ENCODE peak calls at places on chromosomes 7 and 10, in four cellular contexts. S, N, D and E are unnamed samples.
A peak's percentile ranks its signal among the peaks of the same experiment; 100 is the strongest.

GRCh38 chr7:88686468-88687229 is 72.9 kb upstream of the ZNF804B start:
- DNase-seq in D (no peak), N (no peak), S (no peak), E (no peak)

GRCh38 chr10:28253174-28253783 is 49.6 kb downstream of the MPP7 start:
- DNase-seq in N (no peak), S (no peak), D (no peak), E (no peak)

GRCh38 chr7:22445140-22445722 is 54.8 kb downstream of the STEAP1B start:
- DNase-seq in D (no peak), S (peak; percentile 8), N (peak; percentile 88), E (peak; percentile 84)

GRCh38 chr10:72056113-72056512 is 32.2 kb downstream of the SPOCK2 start:
- DNase-seq in D (no peak), S (no peak), N (no peak), E (no peak)

GRCh38 chr7:45290880-45291279 is 133.3 kb downstream of the RAMP3 start:
- DNase-seq in D (no peak), S (no peak), N (no peak), E (no peak)

GRCh38 chr7:150383710-150384397 is 4.7 kb downstream of the ZNF775 start:
- DNase-seq in D (no peak), S (no peak), N (no peak), E (peak; percentile 58)

GRCh38 chr7:158655931-158656441 is 48.6 kb downstream of the NCAPG2 start:
- DNase-seq in D (no peak), S (no peak), N (no peak), E (no peak)

GRCh38 chr7:26440993-26441636 is 149.5 kb downstream of the SNX10 start:
- DNase-seq in D (no peak), S (no peak), N (no peak), E (no peak)

GRCh38 chr7:74527842-74528241 is 74.1 kb downstream of the GTF2IRD1 start:
- DNase-seq in D (no peak), S (no peak), N (no peak), E (no peak)

GRCh38 chr7:2231992-2232765 is 566 bp downstream of the MAD1L1 start:
- DNase-seq in N (no peak), D (no peak), S (no peak), E (no peak)

GRCh38 chr10:110081914-110082313 is 74.1 kb downstream of the ADD3 start:
- DNase-seq in S (no peak), N (no peak), D (no peak), E (no peak)

GRCh38 chr10:118584181-118584954 is 11.1 kb downstream of the PRLHR start:
- DNase-seq in N (no peak), D (no peak), S (peak; percentile 70), E (no peak)

GRCh38 chr7:46145412-46145811 is 224.3 kb upstream of the IGFBP3 start:
- DNase-seq in N (no peak), D (no peak), S (peak; percentile 99), E (no peak)

GRCh38 chr7:3033581-3033980 is 10.1 kb downstream of the CARD11 start:
- DNase-seq in N (no peak), S (no peak), D (no peak), E (peak; percentile 51)

GRCh38 chr10:18140149-18140956 is at the start of gene CACNB2:
- DNase-seq in S (peak; percentile 51), D (no peak), N (no peak), E (peak; percentile 72)

GRCh38 chr10:132412316-132413192 is 15.6 kb downstream of the PWWP2B start:
- DNase-seq in N (no peak), D (no peak), S (no peak), E (peak; percentile 68)

GRCh38 chr7:66558201-66558641 is 70.5 kb upstream of the KCTD7 start:
- DNase-seq in N (no peak), D (no peak), S (no peak), E (no peak)

GRCh38 chr7:50863053-50863452 is 80.4 kb upstream of the GRB10 start:
- DNase-seq in N (no peak), S (no peak), D (no peak), E (no peak)

GRCh38 chr10:33273295-33274002 is 61.0 kb downstream of the NRP1 start:
- DNase-seq in N (peak; percentile 61), D (no peak), S (peak; percentile 96), E (peak; percentile 91)

GRCh38 chr7:148914208-148914777 is 30.2 kb upstream of the EZH2 start:
- DNase-seq in S (peak; percentile 85), D (no peak), N (no peak), E (no peak)

GRCh38 chr10:31836569-31837406 is 91.8 kb downstream of the ARHGAP12 start:
- DNase-seq in D (no peak), N (no peak), S (peak; percentile 48), E (no peak)

GRCh38 chr10:86960003-86960862 is 1.8 kb downstream of the SNCG start:
- DNase-seq in D (no peak), S (peak; percentile 65), N (no peak), E (no peak)

GRCh38 chr7:81753392-81753791 is 16.5 kb downstream of the HGF start:
- DNase-seq in D (no peak), N (no peak), S (no peak), E (no peak)
- H3K27ac ChIP-seq in D (no peak overlapping the region), N (no peak overlapping the region), S (no peak overlapping the region), E (no peak overlapping the region)

DNA sequence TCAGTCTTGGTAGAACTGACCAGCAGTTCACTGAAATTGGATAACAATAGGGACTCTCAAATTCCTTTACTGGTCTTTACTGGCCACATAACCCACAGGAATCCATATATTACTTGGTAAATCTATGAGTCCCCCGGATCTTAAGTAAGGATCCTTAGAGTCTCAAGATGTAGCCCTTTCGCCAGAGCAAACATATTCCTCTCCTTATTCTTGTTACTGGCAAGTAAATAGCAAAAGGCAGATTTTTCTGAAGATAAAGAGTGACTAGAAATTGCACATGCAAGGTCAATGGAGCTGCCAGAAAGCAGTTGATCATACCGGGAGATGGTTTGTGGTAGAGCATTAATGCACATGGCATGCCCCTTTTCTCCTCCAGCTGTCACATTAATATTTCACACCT is 283.0 kb downstream of the HDAC9 start:
- DNase-seq in D (no peak), N (no peak), S (peak; percentile 63), E (no peak)
- H3K27me3 ChIP-seq in D (no peaks in the 10 kb centered on the region), N (no peaks in the 10 kb centered on the region), S (no peaks in the 10 kb centered on the region), E (no peaks in the 10 kb centered on the region)

GRCh38 chr7:132575336-132575986 is 809 bp downstream of the PLXNA4 start:
- DNase-seq in D (peak; percentile 23), S (peak; percentile 18), N (no peak), E (no peak)

GRCh38 chr7:132576723-132577089 is 436 bp upstream of the PLXNA4 start:
- DNase-seq in S (no peak), D (no peak), N (no peak), E (no peak)

GRCh38 chr7:132577206-132578049 is 1.2 kb upstream of the PLXNA4 start:
- DNase-seq in N (peak; percentile 18), D (no peak), S (peak; percentile 16), E (peak; percentile 76)

GRCh38 chr7:132578050-132578370 is 1.7 kb upstream of the PLXNA4 start:
- DNase-seq in D (no peak), S (no peak), N (no peak), E (no peak)

DNA sequence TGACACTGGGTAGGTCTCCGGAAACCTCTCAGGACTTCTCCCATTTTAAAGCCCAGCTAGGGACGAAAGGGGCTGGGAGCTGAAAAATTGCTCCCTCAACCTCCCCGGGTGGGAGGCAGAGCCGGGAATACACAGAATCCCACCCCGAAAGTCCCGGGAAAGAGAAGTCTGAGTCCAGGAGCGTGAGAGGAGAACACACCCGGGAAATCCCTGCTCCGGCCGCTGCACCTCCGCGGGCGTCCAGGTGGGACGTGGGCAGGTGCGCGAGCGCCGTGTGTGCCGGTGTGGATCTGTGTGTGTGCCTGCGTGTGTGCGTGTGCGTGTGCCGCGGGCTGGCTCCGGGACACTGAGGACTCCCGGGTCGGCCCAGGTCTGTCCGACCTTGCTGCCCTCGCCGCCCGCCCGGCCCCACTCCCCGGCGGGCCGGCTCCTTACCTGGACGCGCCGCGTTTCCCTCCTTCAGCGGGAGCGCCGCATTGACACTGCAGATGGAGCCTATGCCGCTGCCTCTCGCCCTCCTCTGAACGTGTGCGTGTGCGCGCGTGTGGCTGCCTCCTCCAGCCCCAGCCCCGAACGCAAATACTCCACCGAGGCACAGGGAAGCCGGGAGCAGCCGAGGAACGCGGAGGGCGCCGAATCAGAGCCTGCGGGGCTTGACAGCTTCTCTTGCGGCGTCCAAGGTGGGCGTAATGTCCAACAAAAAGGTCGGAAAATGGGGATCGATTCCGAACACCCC is at the start of gene PLXNA4:
- DNase-seq in S (no peak), N (no peak), D (no peak), E (no peak)
- H3K27ac ChIP-seq in S (no peak within 1 kb of the TSS), N (no peak within 1 kb of the TSS), D (no peak within 1 kb of the TSS), E (no peak within 1 kb of the TSS)

GRCh38 chr10:129965940-129966339 is 1.9 kb upstream of the EBF3 start:
- DNase-seq in D (no peak), S (no peak), N (no peak), E (no peak)
- H3K27me3 ChIP-seq in D (peaks cover 73% of the 10 kb centered on the region), S (peaks cover 76% of the 10 kb centered on the region), N (peaks cover 88% of the 10 kb centered on the region), E (peaks cover 93% of the 10 kb centered on the region)

GRCh38 chr7:80725181-80725611 is 86.8 kb downstream of the CD36 start:
- DNase-seq in S (no peak), N (no peak), D (no peak), E (no peak)

GRCh38 chr7:80726731-80727130 is 88.3 kb downstream of the CD36 start:
- DNase-seq in N (no peak), D (no peak), S (no peak), E (no peak)

GRCh38 chr7:80721880-80722595 is 83.6 kb downstream of the CD36 start:
- DNase-seq in S (peak; percentile 92), D (no peak), N (no peak), E (peak; percentile 61)

GRCh38 chr7:80722596-80723141 is 84.2 kb downstream of the CD36 start:
- DNase-seq in D (no peak), N (peak; percentile 59), S (peak; percentile 100), E (peak; percentile 64)

DNA sequence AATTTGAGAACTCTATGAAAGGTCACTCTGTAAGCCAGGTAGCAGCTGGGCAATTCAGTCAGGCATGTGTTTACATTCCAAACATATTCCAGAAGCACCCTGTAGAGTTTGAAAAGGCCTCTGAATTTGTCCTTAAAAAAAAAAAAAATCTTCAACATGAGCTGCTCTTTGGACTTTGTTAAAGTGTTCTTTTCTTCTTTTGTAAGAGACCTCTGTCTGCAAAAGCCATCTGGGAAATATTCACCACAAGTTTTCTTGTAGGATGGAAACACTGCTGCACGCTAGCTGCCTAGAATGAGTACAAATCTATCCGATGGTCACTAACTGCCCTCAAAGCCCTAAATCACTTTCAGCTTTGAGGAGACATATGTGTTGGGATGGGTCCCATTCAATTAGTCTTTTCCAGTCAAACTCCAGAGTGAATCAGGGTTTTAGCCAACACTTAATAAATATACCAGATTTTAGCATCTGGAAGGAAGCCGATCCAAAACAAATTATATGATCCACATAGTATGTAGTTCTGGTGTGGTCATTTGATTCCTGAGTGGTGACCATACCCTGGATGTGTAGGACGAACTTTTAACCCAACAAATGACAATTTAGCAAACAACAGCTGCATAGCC is 85.9 kb downstream of the CD36 start:
- DNase-seq in D (no peak), S (peak; percentile 89), N (no peak), E (no peak)
- H3K27ac ChIP-seq in D (no peak overlapping the region), S (peak overlapping the region; percentile 38), N (no peak overlapping the region), E (no peak overlapping the region)

DNA sequence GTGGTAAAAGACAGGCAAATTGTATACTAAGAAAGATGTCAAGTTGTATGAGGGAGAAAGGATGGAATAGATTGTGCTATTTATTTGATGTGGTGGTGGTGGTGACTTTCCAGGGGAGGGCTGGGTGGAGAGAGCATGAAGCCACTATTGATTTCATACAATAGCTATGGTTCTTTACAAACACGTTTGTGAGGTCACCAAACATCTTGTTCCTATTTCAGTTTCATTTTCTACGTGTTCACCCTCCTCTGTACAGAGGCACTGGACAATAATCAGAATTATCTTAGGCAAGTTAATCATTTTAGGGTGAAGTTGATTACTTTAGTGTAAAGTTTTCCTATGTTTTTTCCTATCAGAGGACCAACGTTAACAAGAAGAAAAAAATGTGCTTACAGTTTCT is 10.3 kb upstream of the CNTNAP2 start:
- DNase-seq in D (no peak), N (no peak), S (no peak), E (no peak)
- H3K27me3 ChIP-seq in D (no peaks in the 10 kb centered on the region), N (no peaks in the 10 kb centered on the region), S (no peaks in the 10 kb centered on the region), E (no peaks in the 10 kb centered on the region)